ENCODE peak calls at places on chromosome 22, in five cellular contexts. O is AG08395; U is putamen; H is HFFc6; P is effector memory CD4-positive, alpha-beta T cell. Z is an unnamed sample.

GRCh38 chr22:38462960-38463784 is 4.7 kb upstream of the KDELR3 start:
- DNase-seq in O (no peak), U (no peak), H (no peak), P (no peak), Z (no peak)

GRCh38 chr22:40107756-40108437 is 69.8 kb upstream of the TNRC6B start:
- DNase-seq in O (peak), U (no peak), H (peak), P (no peak), Z (no peak)

GRCh38 chr22:22879675-22880029 is 8.0 kb upstream of the IGLL5 start:
- DNase-seq in O (no peak), U (no peak), H (no peak), P (no peak), Z (no peak)

GRCh38 chr22:45731798-45732495 is 60.3 kb downstream of the ATXN10 start:
- DNase-seq in O (peak), U (no peak), H (no peak), P (no peak), Z (no peak)

GRCh38 chr22:22895776-22896445 is 8.3 kb downstream of the IGLL5 start:
- DNase-seq in O (no peak), U (no peak), H (no peak), P (no peak), Z (no peak)

GRCh38 chr22:42217019-42217751 is 53.3 kb downstream of the TCF20 start:
- DNase-seq in O (no peak), U (no peak), H (no peak), P (no peak), Z (no peak)

GRCh38 chr22:30250713-30251267 is 4.2 kb upstream of the LIF start:
- DNase-seq in O (peak), U (no peak), H (peak), P (no peak), Z (no peak)

GRCh38 chr22:47588583-47588970 is 826.1 kb downstream of the TBC1D22A start:
- DNase-seq in O (no peak), U (no peak), H (no peak), P (no peak), Z (no peak)

GRCh38 chr22:46576556-46577351 is 39.3 kb upstream of the CELSR1 start:
- DNase-seq in O (peak), U (no peak), H (no peak), P (peak), Z (no peak)

GRCh38 chr22:30754971-30755759 is 60.5 kb downstream of the OSBP2 start:
- DNase-seq in O (peak), U (peak), H (peak), P (peak), Z (peak)

GRCh38 chr22:48892571-48893287 is 934.9 kb downstream of the BRD1 start:
- DNase-seq in O (no peak), U (peak), H (no peak), P (no peak), Z (peak)

GRCh38 chr22:21624120-21624879 is 5.5 kb downstream of the YDJC start:
- DNase-seq in O (no peak), U (no peak), H (no peak), P (no peak), Z (no peak)

Z was measured in globus pallidus.